ENCODE peak calls at places on chromosomes 12 and 14, in seven cellular contexts. H is tibial artery, F is lung, V is thyroid gland, K is endothelial cell of umbilical vein, T is tibial nerve, L is heart left ventricle. N is an unnamed sample.
A peak's percentile ranks its signal among the peaks of the same experiment; 100 is the strongest.

GRCh38 chr12:103441437-103442186 is 54.2 kb downstream of the C12orf42 start:
- DNase-seq in H (no peak), T (no peak), L (no peak), K (no peak), F (no peak), V (no peak), N (no peak)

GRCh38 chr14:101587403-101587998 is 26.2 kb downstream of the DIO3 start:
- DNase-seq in V (no peak), F (no peak), L (no peak), T (no peak), H (no peak), K (no peak), N (no peak)

GRCh38 chr12:67593041-67593870 is 55.3 kb upstream of the DYRK2 start:
- DNase-seq in K (no peak), F (peak; percentile 58), L (no peak), T (no peak), V (peak; percentile 73), H (no peak), N (no peak)

GRCh38 chr14:68282479-68283377 is 463.1 kb downstream of the RAD51B start:
- DNase-seq in K (no peak), H (no peak), V (no peak), L (no peak), T (no peak), F (no peak), N (peak; percentile 24)

GRCh38 chr12:88334271-88334670 is 192.2 kb downstream of the TMTC3 start:
- DNase-seq in L (no peak), K (no peak), F (no peak), H (no peak), T (peak; percentile 57), V (no peak), N (no peak)

GRCh38 chr14:57245941-57246340 is 22.8 kb downstream of the EXOC5 start:
- DNase-seq in V (peak; percentile 9), H (no peak), K (no peak), L (no peak), T (no peak), F (no peak), N (no peak)

GRCh38 chr12:6779667-6780459 is 7.5 kb downstream of the LAG3 start:
- DNase-seq in T (no peak), H (no peak), V (no peak), K (no peak), F (no peak), L (no peak), N (no peak)

GRCh38 chr12:123726962-123727361 is 14.8 kb downstream of the ATP6V0A2 start:
- DNase-seq in V (no peak), K (no peak), T (no peak), H (no peak), L (no peak), F (no peak), N (no peak)

GRCh38 chr12:126389215-126389841 is 1324.1 kb downstream of the AACS start:
- DNase-seq in T (no peak), H (no peak), V (no peak), L (no peak), F (no peak), K (no peak), N (no peak)

GRCh38 chr12:68610435-68611093 is at the start of gene RAP1B:
- DNase-seq in K (peak; percentile 87), F (peak; percentile 90), H (peak; percentile 82), T (peak; percentile 72), L (peak; percentile 94), V (peak; percentile 86), N (peak; percentile 86)

GRCh38 chr12:103494388-103494787 is 1.4 kb downstream of the C12orf42 start:
- DNase-seq in T (no peak), H (no peak), L (no peak), V (no peak), F (no peak), K (no peak), N (no peak)

GRCh38 chr12:67940780-67941243 is 48.4 kb upstream of the IFNG-AS1 start:
- DNase-seq in T (no peak), V (no peak), H (no peak), F (peak; percentile 32), L (no peak), K (no peak), N (no peak)

GRCh38 chr12:54592316-54592715 is 3.9 kb upstream of the PPP1R1A start:
- DNase-seq in T (no peak), H (no peak), L (no peak), K (no peak), V (peak; percentile 49), F (no peak), N (no peak)

GRCh38 chr12:76242813-76243540 is 105.2 kb downstream of the BBS10 start:
- DNase-seq in H (no peak), T (no peak), F (no peak), V (no peak), K (no peak), L (no peak), N (no peak)

GRCh38 chr12:75672212-75672611 is 160.8 kb upstream of the KRR1 start:
- DNase-seq in V (no peak), L (no peak), T (no peak), K (no peak), F (no peak), H (no peak), N (no peak)

GRCh38 chr12:118164798-118165486 is 29.0 kb downstream of the PEBP1 start:
- DNase-seq in V (peak; percentile 32), F (peak; percentile 36), H (no peak), K (peak; percentile 53), T (no peak), L (no peak), N (no peak)

GRCh38 chr14:106491851-106492250 is 965.5 kb downstream of the TMEM121 start:
- DNase-seq in H (no peak), V (no peak), L (no peak), K (no peak), F (no peak), T (no peak), N (no peak)

GRCh38 chr14:69484444-69485113 is at the start of gene PLEKHD1:
- DNase-seq in K (no peak), L (no peak), T (no peak), V (peak; percentile 67), F (peak; percentile 55), H (no peak), N (no peak)

GRCh38 chr12:4217091-4217490 is 56.5 kb upstream of the CCND2 start:
- DNase-seq in V (no peak), F (no peak), H (no peak), L (no peak), T (no peak), K (no peak), N (no peak)

GRCh38 chr12:26195250-26195640 is at the start of gene SSPN:
- DNase-seq in H (peak; percentile 56), T (peak; percentile 59), F (peak; percentile 74), L (peak; percentile 82), V (peak; percentile 83), K (peak; percentile 46), N (no peak)

GRCh38 chr12:94308612-94309011 is 151.1 kb downstream of the CEP83 start:
- DNase-seq in V (no peak), H (no peak), K (peak; percentile 73), T (no peak), L (no peak), F (no peak), N (no peak)

GRCh38 chr12:112107728-112108447 is 695 bp downstream of the NAA25 start:
- DNase-seq in T (no peak), F (peak; percentile 33), L (peak; percentile 45), H (no peak), V (peak; percentile 31), K (peak; percentile 38), N (no peak)

GRCh38 chr12:115599251-115599811 is 678.2 kb downstream of the MED13L start:
- DNase-seq in T (no peak), F (no peak), L (peak; percentile 36), V (peak; percentile 53), K (no peak), H (no peak), N (no peak)

GRCh38 chr12:54206807-54207206 is 18.0 kb upstream of the SMUG1 start:
- DNase-seq in H (no peak), K (no peak), V (no peak), F (no peak), L (no peak), T (no peak), N (no peak)

GRCh38 chr12:101703487-101703886 is 6.0 kb downstream of the CHPT1 start:
- DNase-seq in F (no peak), T (no peak), L (no peak), V (no peak), H (no peak), K (no peak), N (no peak)

GRCh38 chr14:76331328-76332011 is 44.5 kb upstream of the ESRRB start:
- DNase-seq in L (no peak), H (no peak), F (no peak), K (no peak), T (no peak), V (no peak), N (no peak)

GRCh38 chr12:122402264-122402663 is 20.2 kb downstream of the CLIP1 start:
- DNase-seq in K (no peak), T (no peak), F (no peak), H (no peak), V (peak; percentile 39), L (no peak), N (no peak)
- H3K9me3 ChIP-seq in K (no peaks in the 10 kb centered on the region), T (no peaks in the 10 kb centered on the region), F (no peaks in the 10 kb centered on the region), H (no peaks in the 10 kb centered on the region), V (no peaks in the 10 kb centered on the region), L (no peaks in the 10 kb centered on the region), N (no peaks in the 10 kb centered on the region)

GRCh38 chr14:27078176-27078575 is 480.3 kb upstream of the NOVA1 start:
- DNase-seq in F (no peak), T (no peak), L (no peak), H (no peak), V (no peak), K (no peak), N (no peak)
- H3K9me3 ChIP-seq in F (no peaks in the 10 kb centered on the region), T (no peaks in the 10 kb centered on the region), L (no peaks in the 10 kb centered on the region), H (no peaks in the 10 kb centered on the region), V (no peaks in the 10 kb centered on the region), K (no peaks in the 10 kb centered on the region), N (no peaks in the 10 kb centered on the region)

GRCh38 chr12:38253778-38254177 is 62.8 kb upstream of the ALG10B start:
- DNase-seq in K (no peak), L (no peak), V (no peak), T (no peak), H (no peak), F (no peak), N (no peak)
- H3K9me3 ChIP-seq in K (no peaks in the 10 kb centered on the region), L (peaks cover 3% of the 10 kb centered on the region), V (no peaks in the 10 kb centered on the region), T (peaks cover 5% of the 10 kb centered on the region), H (no peaks in the 10 kb centered on the region), F (no peaks in the 10 kb centered on the region), N (no peaks in the 10 kb centered on the region)

GRCh38 chr12:38154096-38155019 is 162.2 kb upstream of the ALG10B start:
- DNase-seq in K (no peak), T (no peak), H (no peak), V (no peak), F (no peak), L (no peak), N (no peak)
- H3K9me3 ChIP-seq in K (no peaks in the 10 kb centered on the region), T (peaks cover 25% of the 10 kb centered on the region), H (no peaks in the 10 kb centered on the region), V (no peaks in the 10 kb centered on the region), F (peaks cover 2% of the 10 kb centered on the region), L (no peaks in the 10 kb centered on the region), N (no peaks in the 10 kb centered on the region)

N was measured in T-helper 17 cell.